ENCODE peak calls at places on chromosomes 5 and 9, in seven cellular contexts. One of them, this sample, is unnamed.

GRCh38 chr5:109826426-109826825 is 136.7 kb downstream of the MAN2A1 start:
- DNase-seq in NCI-H69: no peak
- DNase-seq in H9: no peak
- DNase-seq in A549: no peak
- DNase-seq in pulmonary artery endothelial cell: no peak
- DNase-seq in stimulated activated CD8-positive, alpha-beta memory T cell treated with anti-CD3 and anti-CD28 coated beads, Interleukin-7, amount 100 ng/mL, for 1 hour: no peak
- DNase-seq in EH: peak
- DNase-seq in this sample: no peak

GRCh38 chr5:60846298-60846697 is 2.2 kb upstream of the ELOVL7 start:
- DNase-seq in NCI-H69: no peak
- DNase-seq in H9: no peak
- DNase-seq in A549: no peak
- DNase-seq in pulmonary artery endothelial cell: no peak
- DNase-seq in stimulated activated CD8-positive, alpha-beta memory T cell treated with anti-CD3 and anti-CD28 coated beads, Interleukin-7, amount 100 ng/mL, for 1 hour: no peak
- DNase-seq in EH: no peak
- DNase-seq in this sample: no peak

GRCh38 chr5:132098151-132098594 is 24.6 kb downstream of the CSF2 start:
- DNase-seq in NCI-H69: no peak
- DNase-seq in H9: no peak
- DNase-seq in A549: no peak
- DNase-seq in pulmonary artery endothelial cell: no peak
- DNase-seq in stimulated activated CD8-positive, alpha-beta memory T cell treated with anti-CD3 and anti-CD28 coated beads, Interleukin-7, amount 100 ng/mL, for 1 hour: no peak
- DNase-seq in EH: peak
- DNase-seq in this sample: no peak

GRCh38 chr5:134003957-134004625 is 684 bp downstream of the VDAC1 start:
- DNase-seq in NCI-H69: peak
- DNase-seq in H9: no peak
- DNase-seq in A549: peak
- DNase-seq in pulmonary artery endothelial cell: no peak
- DNase-seq in stimulated activated CD8-positive, alpha-beta memory T cell treated with anti-CD3 and anti-CD28 coated beads, Interleukin-7, amount 100 ng/mL, for 1 hour: peak
- DNase-seq in EH: peak
- DNase-seq in this sample: no peak

GRCh38 chr5:134136221-134136631 is 21.7 kb downstream of the TCF7 start:
- DNase-seq in NCI-H69: peak
- DNase-seq in H9: peak
- DNase-seq in A549: no peak
- DNase-seq in pulmonary artery endothelial cell: no peak
- DNase-seq in stimulated activated CD8-positive, alpha-beta memory T cell treated with anti-CD3 and anti-CD28 coated beads, Interleukin-7, amount 100 ng/mL, for 1 hour: no peak
- DNase-seq in EH: no peak
- DNase-seq in this sample: no peak

GRCh38 chr9:134150557-134151214 is 13.7 kb downstream of the RNU6ATAC start:
- DNase-seq in NCI-H69: no peak
- DNase-seq in H9: no peak
- DNase-seq in A549: no peak
- DNase-seq in pulmonary artery endothelial cell: no peak
- DNase-seq in stimulated activated CD8-positive, alpha-beta memory T cell treated with anti-CD3 and anti-CD28 coated beads, Interleukin-7, amount 100 ng/mL, for 1 hour: no peak
- DNase-seq in EH: peak
- DNase-seq in this sample: no peak

GRCh38 chr5:83927140-83927733 is 206.6 kb upstream of the HAPLN1 start:
- DNase-seq in NCI-H69: peak
- DNase-seq in H9: peak
- DNase-seq in A549: peak
- DNase-seq in pulmonary artery endothelial cell: no peak
- DNase-seq in stimulated activated CD8-positive, alpha-beta memory T cell treated with anti-CD3 and anti-CD28 coated beads, Interleukin-7, amount 100 ng/mL, for 1 hour: no peak
- DNase-seq in EH: peak
- DNase-seq in this sample: peak

GRCh38 chr9:89982016-89982415 is 377.2 kb downstream of the GADD45G start:
- DNase-seq in NCI-H69: no peak
- DNase-seq in H9: no peak
- DNase-seq in A549: no peak
- DNase-seq in pulmonary artery endothelial cell: no peak
- DNase-seq in stimulated activated CD8-positive, alpha-beta memory T cell treated with anti-CD3 and anti-CD28 coated beads, Interleukin-7, amount 100 ng/mL, for 1 hour: no peak
- DNase-seq in EH: no peak
- DNase-seq in this sample: no peak

GRCh38 chr9:36866840-36867239 is 167.2 kb downstream of the PAX5 start:
- DNase-seq in NCI-H69: peak
- DNase-seq in H9: no peak
- DNase-seq in A549: peak
- DNase-seq in pulmonary artery endothelial cell: no peak
- DNase-seq in stimulated activated CD8-positive, alpha-beta memory T cell treated with anti-CD3 and anti-CD28 coated beads, Interleukin-7, amount 100 ng/mL, for 1 hour: no peak
- DNase-seq in EH: no peak
- DNase-seq in this sample: no peak

GRCh38 chr5:52787600-52788504 is at the start of the genes ITGA1 and PELO:
- DNase-seq in NCI-H69: peak
- DNase-seq in H9: peak
- DNase-seq in A549: peak
- DNase-seq in pulmonary artery endothelial cell: no peak
- DNase-seq in stimulated activated CD8-positive, alpha-beta memory T cell treated with anti-CD3 and anti-CD28 coated beads, Interleukin-7, amount 100 ng/mL, for 1 hour: no peak
- DNase-seq in EH: peak
- DNase-seq in this sample: no peak

GRCh38 chr5:135304352-135305221 is 94.4 kb downstream of the MACROH2A1 start:
- DNase-seq in NCI-H69: no peak
- DNase-seq in H9: no peak
- DNase-seq in A549: no peak
- DNase-seq in pulmonary artery endothelial cell: no peak
- DNase-seq in stimulated activated CD8-positive, alpha-beta memory T cell treated with anti-CD3 and anti-CD28 coated beads, Interleukin-7, amount 100 ng/mL, for 1 hour: no peak
- DNase-seq in EH: peak
- DNase-seq in this sample: no peak

GRCh38 chr5:122219767-122220166 is 90.4 kb downstream of the ZNF474 start:
- DNase-seq in NCI-H69: peak
- DNase-seq in H9: no peak
- DNase-seq in A549: no peak
- DNase-seq in pulmonary artery endothelial cell: no peak
- DNase-seq in stimulated activated CD8-positive, alpha-beta memory T cell treated with anti-CD3 and anti-CD28 coated beads, Interleukin-7, amount 100 ng/mL, for 1 hour: no peak
- DNase-seq in EH: no peak
- DNase-seq in this sample: no peak

GRCh38 chr5:169979871-169980270 is 424 bp downstream of the INSYN2B start:
- DNase-seq in NCI-H69: peak
- DNase-seq in H9: no peak
- DNase-seq in A549: no peak
- DNase-seq in pulmonary artery endothelial cell: no peak
- DNase-seq in stimulated activated CD8-positive, alpha-beta memory T cell treated with anti-CD3 and anti-CD28 coated beads, Interleukin-7, amount 100 ng/mL, for 1 hour: no peak
- DNase-seq in EH: peak
- DNase-seq in this sample: no peak

GRCh38 chr9:114908104-114908621 is 22.2 kb downstream of the TNFSF8 start:
- DNase-seq in NCI-H69: peak
- DNase-seq in H9: peak
- DNase-seq in A549: peak
- DNase-seq in pulmonary artery endothelial cell: no peak
- DNase-seq in stimulated activated CD8-positive, alpha-beta memory T cell treated with anti-CD3 and anti-CD28 coated beads, Interleukin-7, amount 100 ng/mL, for 1 hour: no peak
- DNase-seq in EH: peak
- DNase-seq in this sample: no peak

GRCh38 chr9:20356392-20357206 is 265.7 kb downstream of the MLLT3 start:
- DNase-seq in NCI-H69: peak
- DNase-seq in H9: peak
- DNase-seq in A549: peak
- DNase-seq in pulmonary artery endothelial cell: peak
- DNase-seq in stimulated activated CD8-positive, alpha-beta memory T cell treated with anti-CD3 and anti-CD28 coated beads, Interleukin-7, amount 100 ng/mL, for 1 hour: no peak
- DNase-seq in EH: peak
- DNase-seq in this sample: peak

GRCh38 chr9:88173378-88173999 is 35.2 kb upstream of the SPATA31C2 start:
- DNase-seq in NCI-H69: peak
- DNase-seq in H9: peak
- DNase-seq in A549: peak
- DNase-seq in pulmonary artery endothelial cell: peak
- DNase-seq in stimulated activated CD8-positive, alpha-beta memory T cell treated with anti-CD3 and anti-CD28 coated beads, Interleukin-7, amount 100 ng/mL, for 1 hour: peak
- DNase-seq in EH: peak
- DNase-seq in this sample: peak

GRCh38 chr5:42487077-42487476 is 63.8 kb downstream of the GHR start:
- DNase-seq in NCI-H69: no peak
- DNase-seq in H9: no peak
- DNase-seq in A549: no peak
- DNase-seq in pulmonary artery endothelial cell: no peak
- DNase-seq in stimulated activated CD8-positive, alpha-beta memory T cell treated with anti-CD3 and anti-CD28 coated beads, Interleukin-7, amount 100 ng/mL, for 1 hour: no peak
- DNase-seq in EH: no peak
- DNase-seq in this sample: no peak

GRCh38 chr9:16125637-16126036 is 572.8 kb downstream of the CCDC171 start:
- DNase-seq in NCI-H69: no peak
- DNase-seq in H9: no peak
- DNase-seq in A549: no peak
- DNase-seq in pulmonary artery endothelial cell: no peak
- DNase-seq in stimulated activated CD8-positive, alpha-beta memory T cell treated with anti-CD3 and anti-CD28 coated beads, Interleukin-7, amount 100 ng/mL, for 1 hour: no peak
- DNase-seq in EH: peak
- DNase-seq in this sample: no peak